ENCODE peak calls at places on chromosomes 2 and 18, in four cellular contexts. V is HepG2, C is K562, J is GM12878. F is an unnamed sample.

GRCh38 chr2:82998770-82999169 is 1460.3 kb downstream of the SUCLG1 start:
- DNase-seq in C (no peak), J (no peak), V (no peak), F (no peak)

GRCh38 chr18:9069482-9070059 is 32.9 kb upstream of the NDUFV2 start:
- DNase-seq in J (peak; percentile 66), V (no peak), C (no peak), F (no peak)

GRCh38 chr2:242085941-242086621 is 216.6 kb downstream of the RTP5 start:
- DNase-seq in J (peak; percentile 48), V (peak; percentile 82), C (peak; percentile 4), F (no peak)

GRCh38 chr2:139825726-139826125 is 1045.5 kb upstream of the NXPH2 start:
- DNase-seq in V (no peak), J (no peak), C (no peak), F (no peak)

GRCh38 chr2:159750873-159751272 is 38.6 kb downstream of the MARCHF7 start:
- DNase-seq in J (no peak), V (no peak), C (no peak), F (no peak)

GRCh38 chr18:63924551-63924950 is 16.8 kb downstream of the SERPINB10 start:
- DNase-seq in V (no peak), C (no peak), J (no peak), F (no peak)

GRCh38 chr2:225378984-225379383 is 20.5 kb upstream of the NYAP2 start:
- DNase-seq in V (no peak), C (no peak), J (no peak), F (no peak)

GRCh38 chr2:220394433-220394832 is 767.0 kb downstream of the SLC4A3 start:
- DNase-seq in J (no peak), V (no peak), C (no peak), F (no peak)

GRCh38 chr2:73103018-73103542 is 9.7 kb downstream of the RAB11FIP5 start:
- DNase-seq in C (no peak), V (no peak), J (no peak), F (no peak)

GRCh38 chr2:173075056-173075780 is 428 bp upstream of the MAP3K20 start:
- DNase-seq in C (no peak), V (no peak), J (no peak), F (no peak)

GRCh38 chr2:227410191-227410590 is 22.4 kb upstream of the SCYGR1 start:
- DNase-seq in V (no peak), J (no peak), C (no peak), F (no peak)

GRCh38 chr2:240930096-240930630 is 24.0 kb downstream of the CROCC2 start:
- DNase-seq in V (no peak), C (no peak), J (no peak), F (no peak)

GRCh38 chr2:156321243-156321904 is 11.1 kb downstream of the NR4A2 start:
- DNase-seq in J (no peak), C (no peak), V (no peak), F (no peak)
- TF ChIP-seq POLR2AphosphoS2 in J (no peak), C (no peak), V (no peak), F (no peak)

DNA sequence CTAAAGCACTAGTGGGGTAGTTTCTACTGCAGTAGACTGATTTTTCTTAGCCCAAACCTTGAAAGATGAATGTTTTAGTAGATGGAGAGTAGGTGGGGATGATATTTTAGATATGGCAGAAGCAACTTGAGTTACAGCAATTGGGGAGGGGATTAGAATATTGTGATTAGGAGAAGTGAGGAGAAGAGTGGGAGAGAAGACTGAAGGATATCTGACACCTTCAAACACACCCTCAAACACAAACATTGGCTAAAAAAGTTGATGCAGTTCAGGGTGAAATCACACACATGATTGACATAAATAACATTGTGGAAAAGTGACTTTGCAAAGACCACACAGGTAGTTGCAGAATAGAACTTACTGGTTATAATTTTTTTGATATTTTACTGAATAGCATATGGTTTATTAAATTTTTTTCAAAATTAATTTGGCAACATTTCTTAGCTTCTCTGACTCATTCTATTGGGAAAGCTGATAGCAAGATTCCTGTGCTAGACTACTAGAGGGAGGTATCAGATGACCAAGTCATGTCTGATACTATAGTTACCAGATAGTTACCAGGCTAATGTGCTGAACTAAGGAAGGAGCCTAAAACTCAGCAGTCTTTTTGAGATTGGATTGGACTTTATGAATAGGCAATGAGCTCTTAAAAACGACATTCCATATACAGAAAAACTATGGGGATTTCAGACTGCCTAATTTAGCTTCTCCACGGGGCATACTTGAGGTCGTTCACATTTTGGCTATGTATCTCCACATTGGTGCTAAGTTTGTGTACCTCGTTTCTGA is 73.0 kb downstream of the ACTR3 start:
- DNase-seq in C (no peak), J (no peak), V (no peak), F (no peak)
- TF ChIP-seq POLR2AphosphoS2 in C (no peak), J (no peak), V (peak; percentile 81), F (no peak)

DNA sequence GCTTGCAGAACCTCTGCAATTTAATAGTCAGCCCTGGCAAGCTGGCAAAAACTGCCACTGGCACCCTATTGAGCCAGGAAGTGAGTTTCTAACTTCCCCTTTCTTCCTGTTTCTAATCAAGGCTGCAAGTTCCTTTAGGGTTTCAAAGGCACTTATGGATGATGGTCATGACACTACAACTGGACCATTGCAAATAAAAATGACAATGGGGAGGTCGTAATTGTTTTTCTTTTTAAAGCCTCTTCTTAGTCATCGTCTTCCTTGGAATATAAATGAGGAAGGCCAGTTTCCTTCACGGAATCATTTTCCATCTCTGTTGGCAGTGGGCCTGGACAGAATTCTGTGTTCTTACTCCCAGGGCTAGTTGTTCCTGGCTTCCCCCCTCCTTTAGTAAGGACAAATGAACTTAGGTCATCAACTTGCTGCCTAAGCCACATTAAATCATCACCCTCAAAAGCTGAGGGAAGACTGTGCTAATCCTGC is 35.8 kb downstream of the SH3RF3 start:
- DNase-seq in J (no peak), V (no peak), C (no peak), F (no peak)
- TF ChIP-seq POLR2AphosphoS2 in J (no peak), V (no peak), C (no peak), F (no peak)

GRCh38 chr18:46297621-46298020 is 193.4 kb downstream of the HAUS1 start:
- DNase-seq in J (no peak), C (peak; percentile 11), V (no peak), F (no peak)
- TF ChIP-seq POLR2AphosphoS2 in J (no peak), C (no peak), V (no peak), F (no peak)

DNA sequence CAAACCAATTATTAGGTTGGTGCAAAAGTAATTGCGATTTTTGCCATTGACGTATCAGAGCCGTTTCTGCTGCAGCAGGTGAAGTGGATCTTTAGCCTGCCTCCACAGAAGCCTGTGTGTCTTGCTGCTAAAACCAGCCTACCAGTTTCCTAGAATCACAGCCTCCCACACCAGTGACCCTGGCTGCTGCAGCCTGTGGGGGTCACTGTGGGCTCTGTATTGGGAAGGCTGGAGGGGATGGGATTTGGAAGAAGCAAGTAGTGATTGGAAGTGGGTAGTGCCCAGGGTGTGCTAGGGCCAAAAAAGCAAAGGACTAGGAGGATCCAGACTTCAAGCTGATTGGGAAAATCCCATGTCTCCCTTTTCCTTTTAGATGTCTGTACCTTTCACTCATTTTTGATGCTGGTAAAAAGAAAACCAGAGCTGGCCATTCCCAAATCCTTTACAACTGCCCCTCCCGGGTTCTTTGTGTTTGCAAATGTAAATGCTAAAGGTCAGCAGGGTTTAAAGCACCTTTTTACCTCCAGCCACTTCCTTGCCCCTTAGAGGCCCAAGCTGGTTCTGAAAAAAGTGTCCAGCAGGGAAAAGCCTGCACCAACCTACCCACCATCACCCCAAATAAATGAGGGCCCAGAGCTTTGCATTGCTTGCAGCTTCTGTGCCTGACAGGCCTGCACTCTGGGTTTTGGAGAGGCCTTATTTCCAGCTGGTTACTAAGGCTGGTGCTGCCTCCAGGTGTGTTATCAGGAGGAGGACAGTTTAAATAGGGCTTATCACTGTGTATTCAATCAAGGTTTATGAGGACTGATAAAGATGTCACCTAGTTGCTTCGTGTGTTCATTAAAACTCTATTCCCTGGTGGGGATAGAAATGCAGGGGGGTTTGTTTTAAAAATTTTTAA is 172.0 kb downstream of the MIB1 start:
- DNase-seq in C (no peak), V (no peak), J (no peak), F (no peak)
- TF ChIP-seq POLR2AphosphoS2 in C (no peak), V (no peak), J (no peak), F (no peak)

GRCh38 chr2:110095994-110096633 is 19.5 kb downstream of the MALL start:
- DNase-seq in V (no peak), J (no peak), C (no peak), F (no peak)

GRCh38 chr2:110101280-110101844 is 14.3 kb downstream of the MALL start:
- DNase-seq in V (peak; percentile 77), J (no peak), C (peak; percentile 3), F (peak; percentile 99)

GRCh38 chr2:110099471-110100225 is 16.0 kb downstream of the MALL start:
- DNase-seq in V (no peak), C (no peak), J (no peak), F (no peak)

GRCh38 chr2:110097506-110098220 is 18.0 kb downstream of the MALL start:
- DNase-seq in C (no peak), V (no peak), J (no peak), F (no peak)

DNA sequence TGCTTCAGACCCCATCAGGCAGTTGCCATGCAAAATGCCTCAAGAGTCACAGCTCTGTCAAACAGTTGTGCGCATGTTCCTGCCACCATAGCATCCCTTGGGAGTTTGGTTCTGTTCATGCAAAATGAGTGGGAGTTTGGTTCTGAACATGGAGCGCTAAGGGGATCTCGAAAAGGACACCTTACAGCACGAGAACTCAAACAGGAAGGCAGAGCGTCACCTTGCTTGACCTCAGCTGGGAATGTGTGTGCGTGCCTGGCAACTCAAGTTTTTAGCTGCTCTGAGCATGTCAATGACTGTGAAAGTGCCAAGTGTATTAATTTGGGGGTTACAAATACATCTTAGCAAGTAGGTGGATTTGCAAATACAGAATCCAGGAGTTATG is 16.6 kb downstream of the MALL start:
- DNase-seq in C (no peak), V (no peak), J (no peak), F (peak; percentile 37)
- TF ChIP-seq POLR2AphosphoS2 in C (no peak), V (no peak), J (no peak), F (no peak)

GRCh38 chr18:67421666-67422065 is 94.9 kb downstream of the DSEL start:
- DNase-seq in V (no peak), C (no peak), J (no peak), F (no peak)

GRCh38 chr18:67417864-67418523 is 98.5 kb downstream of the DSEL start:
- DNase-seq in J (peak; percentile 5), C (peak; percentile 17), V (peak; percentile 23), F (peak; percentile 39)
- TF ChIP-seq POLR2AphosphoS2 in J (no peak), C (no peak), V (no peak), F (no peak)

GRCh38 chr2:233213011-233213410 is 38.5 kb upstream of the ATG16L1 start:
- DNase-seq in J (no peak), C (no peak), V (no peak), F (no peak)

GRCh38 chr2:233209978-233210680 is 41.3 kb upstream of the ATG16L1 start:
- DNase-seq in V (no peak), C (no peak), J (no peak), F (no peak)

GRCh38 chr2:233208382-233209116 is 42.9 kb upstream of the ATG16L1 start:
- DNase-seq in C (no peak), V (peak; percentile 59), J (no peak), F (peak; percentile 31)

GRCh38 chr2:233209117-233209977 is 42.1 kb upstream of the ATG16L1 start:
- DNase-seq in J (no peak), V (peak; percentile 23), C (no peak), F (peak; percentile 34)

GRCh38 chr2:233210843-233211600 is 40.5 kb upstream of the ATG16L1 start:
- DNase-seq in V (no peak), C (no peak), J (no peak), F (no peak)
- TF ChIP-seq POLR2AphosphoS2 in V (no peak), C (no peak), J (no peak), F (no peak)

DNA sequence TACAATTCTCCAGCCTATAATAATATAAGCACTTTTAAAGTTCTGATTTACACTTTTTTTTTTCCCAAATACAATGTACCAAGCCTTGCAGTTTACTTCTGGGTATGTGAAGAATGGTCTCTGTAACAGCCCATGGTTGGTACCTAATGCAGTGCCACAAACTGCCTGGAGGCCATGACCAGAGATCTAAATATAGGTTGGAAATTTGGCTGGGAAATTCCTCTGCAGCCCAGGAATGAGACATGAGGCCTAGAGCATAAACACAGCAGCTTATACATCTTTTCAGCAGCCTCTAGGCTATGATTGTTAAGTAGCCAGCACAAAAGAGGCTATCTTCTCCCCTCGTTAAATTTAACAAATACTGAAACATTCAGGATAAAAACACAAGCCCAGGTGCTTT is 432.0 kb upstream of the FAM98A start:
- DNase-seq in J (no peak), C (no peak), V (no peak), F (no peak)
- TF ChIP-seq POLR2AphosphoS2 in J (no peak), C (no peak), V (no peak), F (no peak)

F was measured in A549.